ENCODE peak calls at places on chromosomes 12 and 14, in seven cellular contexts. One of them, this sample, is unnamed.

GRCh38 chr12:123990512-123990911 is 17.5 kb downstream of the ZNF664 start:
- DNase-seq in neuronal stem cell: no peak
- DNase-seq in psoas muscle: no peak
- DNase-seq in SJSA1: no peak
- DNase-seq in ovary: no peak
- DNase-seq in hepatocyte: peak; percentile 41
- DNase-seq in fibroblast of lung: no peak
- DNase-seq in this sample: no peak

GRCh38 chr14:38419579-38419978 is 163.7 kb upstream of the CLEC14A start:
- DNase-seq in neuronal stem cell: peak; percentile 18
- DNase-seq in ovary: no peak
- DNase-seq in psoas muscle: no peak
- DNase-seq in hepatocyte: no peak
- DNase-seq in SJSA1: no peak
- DNase-seq in fibroblast of lung: no peak
- DNase-seq in this sample: no peak

GRCh38 chr12:16352481-16352880 is 5.0 kb downstream of the MGST1 start:
- DNase-seq in neuronal stem cell: no peak
- DNase-seq in psoas muscle: no peak
- DNase-seq in fibroblast of lung: peak; percentile 47
- DNase-seq in ovary: no peak
- DNase-seq in hepatocyte: no peak
- DNase-seq in SJSA1: no peak
- DNase-seq in this sample: no peak

GRCh38 chr12:47870175-47870781 is 34.5 kb downstream of the VDR start:
- DNase-seq in SJSA1: peak; percentile 22
- DNase-seq in psoas muscle: peak; percentile 82
- DNase-seq in fibroblast of lung: peak; percentile 53
- DNase-seq in hepatocyte: peak; percentile 55
- DNase-seq in neuronal stem cell: peak; percentile 23
- DNase-seq in ovary: no peak
- DNase-seq in this sample: peak; percentile 63

GRCh38 chr12:93223440-93224426 is 154.0 kb upstream of the NUDT4 start:
- DNase-seq in psoas muscle: no peak
- DNase-seq in neuronal stem cell: no peak
- DNase-seq in SJSA1: no peak
- DNase-seq in ovary: no peak
- DNase-seq in fibroblast of lung: peak; percentile 51
- DNase-seq in hepatocyte: peak; percentile 18
- DNase-seq in this sample: peak; percentile 40

GRCh38 chr14:89697281-89698060 is 257.1 kb downstream of the EFCAB11 start:
- DNase-seq in ovary: no peak
- DNase-seq in neuronal stem cell: no peak
- DNase-seq in fibroblast of lung: no peak
- DNase-seq in SJSA1: no peak
- DNase-seq in hepatocyte: no peak
- DNase-seq in psoas muscle: no peak
- DNase-seq in this sample: no peak

GRCh38 chr12:16531623-16532022 is 74.3 kb downstream of the LMO3 start:
- DNase-seq in psoas muscle: no peak
- DNase-seq in ovary: no peak
- DNase-seq in neuronal stem cell: peak; percentile 21
- DNase-seq in SJSA1: no peak
- DNase-seq in hepatocyte: no peak
- DNase-seq in fibroblast of lung: no peak
- DNase-seq in this sample: peak; percentile 91

GRCh38 chr12:116735084-116735483 is 2.8 kb downstream of the SPRING1 start:
- DNase-seq in psoas muscle: no peak
- DNase-seq in neuronal stem cell: no peak
- DNase-seq in SJSA1: no peak
- DNase-seq in hepatocyte: no peak
- DNase-seq in ovary: no peak
- DNase-seq in fibroblast of lung: no peak
- DNase-seq in this sample: no peak

GRCh38 chr12:115774148-115774905 is 503.2 kb downstream of the MED13L start:
- DNase-seq in fibroblast of lung: no peak
- DNase-seq in ovary: no peak
- DNase-seq in neuronal stem cell: no peak
- DNase-seq in hepatocyte: no peak
- DNase-seq in psoas muscle: no peak
- DNase-seq in SJSA1: no peak
- DNase-seq in this sample: no peak

GRCh38 chr12:129927316-129927900 is 23.6 kb upstream of the TMEM132D start:
- DNase-seq in ovary: no peak
- DNase-seq in psoas muscle: no peak
- DNase-seq in fibroblast of lung: no peak
- DNase-seq in neuronal stem cell: no peak
- DNase-seq in SJSA1: no peak
- DNase-seq in hepatocyte: no peak
- DNase-seq in this sample: no peak

GRCh38 chr12:100114574-100114973 is 28.1 kb downstream of the BLTP3B start:
- DNase-seq in SJSA1: no peak
- DNase-seq in fibroblast of lung: no peak
- DNase-seq in ovary: no peak
- DNase-seq in psoas muscle: no peak
- DNase-seq in neuronal stem cell: no peak
- DNase-seq in hepatocyte: no peak
- DNase-seq in this sample: no peak

GRCh38 chr12:123952037-123952436 is 20.6 kb downstream of the CCDC92 start:
- DNase-seq in fibroblast of lung: peak; percentile 31
- DNase-seq in hepatocyte: no peak
- DNase-seq in psoas muscle: no peak
- DNase-seq in ovary: no peak
- DNase-seq in SJSA1: peak; percentile 42
- DNase-seq in neuronal stem cell: no peak
- DNase-seq in this sample: no peak

GRCh38 chr12:81389550-81390099 is 311.7 kb downstream of the ACSS3 start:
- DNase-seq in hepatocyte: no peak
- DNase-seq in SJSA1: no peak
- DNase-seq in fibroblast of lung: no peak
- DNase-seq in ovary: no peak
- DNase-seq in neuronal stem cell: no peak
- DNase-seq in psoas muscle: no peak
- DNase-seq in this sample: no peak

GRCh38 chr14:74289801-74290200 is 12.9 kb downstream of the ABCD4 start:
- DNase-seq in fibroblast of lung: no peak
- DNase-seq in ovary: no peak
- DNase-seq in psoas muscle: no peak
- DNase-seq in neuronal stem cell: no peak
- DNase-seq in SJSA1: no peak
- DNase-seq in hepatocyte: no peak
- DNase-seq in this sample: no peak
- H3K36me3 ChIP-seq in fibroblast of lung: peaks cover 27% of the 10 kb centered on the region
- H3K36me3 ChIP-seq in ovary: no peaks in the 10 kb centered on the region
- H3K36me3 ChIP-seq in psoas muscle: peaks cover 96% of the 10 kb centered on the region
- H3K36me3 ChIP-seq in neuronal stem cell: peaks cover 94% of the 10 kb centered on the region
- H3K36me3 ChIP-seq in SJSA1: peaks cover 47% of the 10 kb centered on the region
- H3K36me3 ChIP-seq in hepatocyte: no peaks in the 10 kb centered on the region
- H3K36me3 ChIP-seq in this sample: peaks cover 23% of the 10 kb centered on the region

GRCh38 chr12:57729321-57729844 is 9.2 kb downstream of the AGAP2 start:
- DNase-seq in psoas muscle: no peak
- DNase-seq in neuronal stem cell: no peak
- DNase-seq in ovary: no peak
- DNase-seq in SJSA1: no peak
- DNase-seq in hepatocyte: no peak
- DNase-seq in fibroblast of lung: no peak
- DNase-seq in this sample: peak; percentile 70

GRCh38 chr12:57732270-57732669 is 6.3 kb downstream of the AGAP2 start:
- DNase-seq in psoas muscle: no peak
- DNase-seq in SJSA1: no peak
- DNase-seq in hepatocyte: no peak
- DNase-seq in ovary: no peak
- DNase-seq in fibroblast of lung: no peak
- DNase-seq in neuronal stem cell: no peak
- DNase-seq in this sample: no peak

GRCh38 chr12:57731411-57732080 is 7.0 kb downstream of the AGAP2 start:
- DNase-seq in ovary: no peak
- DNase-seq in fibroblast of lung: no peak
- DNase-seq in psoas muscle: no peak
- DNase-seq in neuronal stem cell: no peak
- DNase-seq in hepatocyte: no peak
- DNase-seq in SJSA1: no peak
- DNase-seq in this sample: no peak

GRCh38 chr12:57732726-57733593 is 5.6 kb downstream of the AGAP2 start:
- DNase-seq in fibroblast of lung: no peak
- DNase-seq in SJSA1: no peak
- DNase-seq in hepatocyte: no peak
- DNase-seq in neuronal stem cell: no peak
- DNase-seq in ovary: no peak
- DNase-seq in psoas muscle: no peak
- DNase-seq in this sample: no peak

GRCh38 chr12:57730336-57731067 is 8.0 kb downstream of the AGAP2 start:
- DNase-seq in neuronal stem cell: no peak
- DNase-seq in psoas muscle: no peak
- DNase-seq in fibroblast of lung: no peak
- DNase-seq in SJSA1: no peak
- DNase-seq in hepatocyte: no peak
- DNase-seq in ovary: no peak
- DNase-seq in this sample: no peak
- H3K9me3 ChIP-seq in neuronal stem cell: no peaks in the 10 kb centered on the region
- H3K9me3 ChIP-seq in psoas muscle: no peaks in the 10 kb centered on the region
- H3K9me3 ChIP-seq in fibroblast of lung: no peaks in the 10 kb centered on the region
- H3K9me3 ChIP-seq in SJSA1: peaks cover 17% of the 10 kb centered on the region
- H3K9me3 ChIP-seq in hepatocyte: no peaks in the 10 kb centered on the region
- H3K9me3 ChIP-seq in ovary: no peaks in the 10 kb centered on the region
- H3K9me3 ChIP-seq in this sample: no peaks in the 10 kb centered on the region

GRCh38 chr14:100362311-100362927 is 39.3 kb downstream of the SLC25A47 start:
- DNase-seq in psoas muscle: no peak
- DNase-seq in ovary: no peak
- DNase-seq in hepatocyte: no peak
- DNase-seq in fibroblast of lung: peak; percentile 54
- DNase-seq in neuronal stem cell: no peak
- DNase-seq in SJSA1: peak; percentile 84
- DNase-seq in this sample: peak; percentile 50

GRCh38 chr14:100359111-100359510 is 36.0 kb downstream of the SLC25A47 start:
- DNase-seq in ovary: no peak
- DNase-seq in psoas muscle: no peak
- DNase-seq in hepatocyte: no peak
- DNase-seq in SJSA1: no peak
- DNase-seq in neuronal stem cell: no peak
- DNase-seq in fibroblast of lung: no peak
- DNase-seq in this sample: no peak

GRCh38 chr14:100359881-100360280 is 36.7 kb downstream of the SLC25A47 start:
- DNase-seq in fibroblast of lung: no peak
- DNase-seq in ovary: no peak
- DNase-seq in psoas muscle: no peak
- DNase-seq in SJSA1: no peak
- DNase-seq in neuronal stem cell: no peak
- DNase-seq in hepatocyte: no peak
- DNase-seq in this sample: no peak

GRCh38 chr14:100361626-100362025 is 38.5 kb downstream of the SLC25A47 start:
- DNase-seq in SJSA1: no peak
- DNase-seq in neuronal stem cell: no peak
- DNase-seq in fibroblast of lung: no peak
- DNase-seq in hepatocyte: no peak
- DNase-seq in ovary: no peak
- DNase-seq in psoas muscle: no peak
- DNase-seq in this sample: no peak

DNA sequence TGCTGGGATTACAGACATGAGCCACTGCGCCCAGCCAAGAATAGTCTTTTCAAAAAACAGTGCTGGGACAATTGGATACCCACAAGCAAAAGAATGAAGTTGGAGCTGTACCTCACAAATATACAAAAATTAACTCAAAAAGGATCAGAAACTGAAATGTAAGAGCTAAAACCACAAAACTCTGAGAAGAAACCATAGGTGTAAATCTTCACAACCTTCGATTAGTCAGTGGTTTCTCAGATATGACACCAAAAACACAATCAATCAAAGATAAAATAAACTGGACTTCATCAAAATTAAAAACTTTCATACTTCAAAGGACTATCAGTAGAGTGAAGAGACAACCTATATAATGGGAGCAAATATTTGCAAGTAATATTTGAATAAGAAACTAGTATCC is 35.3 kb downstream of the SLC25A47 start:
- DNase-seq in psoas muscle: no peak
- DNase-seq in SJSA1: no peak
- DNase-seq in hepatocyte: no peak
- DNase-seq in ovary: no peak
- DNase-seq in fibroblast of lung: no peak
- DNase-seq in neuronal stem cell: no peak
- DNase-seq in this sample: no peak
- H3K36me3 ChIP-seq in psoas muscle: peaks cover 79% of the 10 kb centered on the region
- H3K36me3 ChIP-seq in SJSA1: peaks cover 79% of the 10 kb centered on the region
- H3K36me3 ChIP-seq in hepatocyte: no peaks in the 10 kb centered on the region
- H3K36me3 ChIP-seq in ovary: no peaks in the 10 kb centered on the region
- H3K36me3 ChIP-seq in fibroblast of lung: peaks cover 13% of the 10 kb centered on the region
- H3K36me3 ChIP-seq in neuronal stem cell: peaks cover 83% of the 10 kb centered on the region
- H3K36me3 ChIP-seq in this sample: peaks cover 65% of the 10 kb centered on the region

DNA sequence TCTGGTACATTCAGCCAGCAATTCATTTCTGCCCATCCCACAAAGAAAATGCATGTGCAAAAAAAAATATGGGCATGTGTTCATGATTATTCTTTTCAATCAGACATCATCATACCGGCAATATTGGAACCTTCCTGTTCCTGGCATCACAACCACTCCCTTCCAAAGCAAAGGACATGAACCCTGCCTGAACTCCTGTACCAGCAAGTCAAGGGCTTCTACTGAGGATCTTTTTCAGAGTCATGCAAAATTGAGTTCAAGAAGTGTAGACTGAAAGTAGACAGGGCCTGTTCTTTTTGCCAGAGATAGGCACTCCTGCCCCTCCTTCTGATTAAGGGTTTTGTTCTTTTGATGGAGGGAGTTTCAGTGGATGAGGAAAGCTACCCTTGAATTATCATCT is 22.2 kb upstream of the DIO2 start:
- DNase-seq in neuronal stem cell: no peak
- DNase-seq in hepatocyte: no peak
- DNase-seq in ovary: no peak
- DNase-seq in SJSA1: no peak
- DNase-seq in fibroblast of lung: no peak
- DNase-seq in psoas muscle: no peak
- DNase-seq in this sample: no peak
- H3K9me3 ChIP-seq in neuronal stem cell: no peaks in the 10 kb centered on the region
- H3K9me3 ChIP-seq in hepatocyte: peaks cover 3% of the 10 kb centered on the region
- H3K9me3 ChIP-seq in ovary: no peaks in the 10 kb centered on the region
- H3K9me3 ChIP-seq in SJSA1: peaks cover 3% of the 10 kb centered on the region
- H3K9me3 ChIP-seq in fibroblast of lung: no peaks in the 10 kb centered on the region
- H3K9me3 ChIP-seq in psoas muscle: no peaks in the 10 kb centered on the region
- H3K9me3 ChIP-seq in this sample: peaks cover 4% of the 10 kb centered on the region

GRCh38 chr12:108603743-108604142 is 5.9 kb upstream of the TMEM119 start:
- DNase-seq in psoas muscle: no peak
- DNase-seq in neuronal stem cell: no peak
- DNase-seq in SJSA1: peak; percentile 75
- DNase-seq in hepatocyte: no peak
- DNase-seq in fibroblast of lung: no peak
- DNase-seq in ovary: no peak
- DNase-seq in this sample: no peak
- H3K36me3 ChIP-seq in psoas muscle: no peaks in the 10 kb centered on the region
- H3K36me3 ChIP-seq in neuronal stem cell: no peaks in the 10 kb centered on the region
- H3K36me3 ChIP-seq in SJSA1: peaks cover 6% of the 10 kb centered on the region
- H3K36me3 ChIP-seq in hepatocyte: no peaks in the 10 kb centered on the region
- H3K36me3 ChIP-seq in fibroblast of lung: no peaks in the 10 kb centered on the region
- H3K36me3 ChIP-seq in ovary: no peaks in the 10 kb centered on the region
- H3K36me3 ChIP-seq in this sample: no peaks in the 10 kb centered on the region